ENCODE peak calls at places on chromosomes 3 and 15, in seven cellular contexts. Q is neuronal stem cell, I is PC-3, S is left ventricle myocardium inferior, M is DND-41, D is Karpas-422, N is dorsolateral prefrontal cortex. A is an unnamed sample.

GRCh38 chr15:101044625-101045235 is 125.6 kb downstream of the LRRK1 start:
- DNase-seq in N (no peak), Q (no peak), D (no peak), S (no peak), I (no peak), M (no peak), A (no peak)

GRCh38 chr3:14320221-14320620 is 82.2 kb upstream of the SLC6A6 start:
- DNase-seq in D (no peak), M (no peak), Q (no peak), N (no peak), I (no peak), S (no peak), A (no peak)

GRCh38 chr3:126845910-126846309 is 137.0 kb upstream of the PLXNA1 start:
- DNase-seq in M (no peak), N (no peak), D (no peak), S (no peak), I (no peak), Q (no peak), A (no peak)

GRCh38 chr15:90058308-90058707 is 44.0 kb downstream of the IDH2 start:
- DNase-seq in M (no peak), S (no peak), D (peak; percentile 89), N (no peak), I (no peak), Q (no peak), A (no peak)

GRCh38 chr3:49662021-49662420 is 12.1 kb upstream of the APEH start:
- DNase-seq in M (no peak), N (no peak), Q (no peak), S (no peak), I (no peak), D (no peak), A (no peak)

GRCh38 chr3:46536758-46537157 is 29.3 kb downstream of the LRRC2 start:
- DNase-seq in Q (no peak), N (no peak), M (no peak), I (no peak), S (no peak), D (no peak), A (no peak)

GRCh38 chr3:48697952-48698351 is 12.2 kb upstream of the NCKIPSD start:
- DNase-seq in I (peak; percentile 31), Q (no peak), D (peak; percentile 51), S (no peak), N (no peak), M (no peak), A (no peak)

GRCh38 chr3:134449277-134449676 is 36.5 kb downstream of the ANAPC13 start:
- DNase-seq in S (no peak), Q (no peak), D (no peak), I (peak; percentile 57), M (no peak), N (peak; percentile 65), A (no peak)

GRCh38 chr15:88450125-88450798 is 16.9 kb downstream of the MRPL46 start:
- DNase-seq in Q (peak; percentile 76), M (peak; percentile 81), S (peak; percentile 51), D (peak; percentile 91), I (peak; percentile 77), N (peak; percentile 84), A (peak; percentile 56)

GRCh38 chr15:80856809-80857377 is 77.7 kb downstream of the CEMIP start:
- DNase-seq in S (peak; percentile 75), I (peak; percentile 82), M (no peak), D (no peak), N (no peak), Q (no peak), A (no peak)

GRCh38 chr3:152323834-152324233 is 55.1 kb downstream of the MBNL1 start:
- DNase-seq in M (no peak), D (no peak), Q (no peak), S (no peak), I (no peak), N (no peak), A (no peak)

GRCh38 chr15:31953573-31953972 is 76.7 kb upstream of the CHRNA7 start:
- DNase-seq in M (no peak), D (no peak), S (no peak), I (no peak), N (no peak), Q (no peak), A (no peak)

GRCh38 chr15:44710236-44711088 is 661 bp downstream of the PATL2 start:
- DNase-seq in N (no peak), D (peak; percentile 87), Q (no peak), I (peak; percentile 18), S (peak; percentile 25), M (peak; percentile 42), A (peak; percentile 47)

GRCh38 chr3:180679178-180680096 is at the start of gene CCDC39:
- DNase-seq in M (peak; percentile 74), Q (peak; percentile 84), I (peak; percentile 88), S (peak; percentile 35), N (peak; percentile 77), D (peak; percentile 76), A (peak; percentile 62)

GRCh38 chr3:40782086-40782721 is 257.4 kb downstream of the ZNF621 start:
- DNase-seq in D (peak; percentile 59), S (no peak), N (no peak), Q (no peak), I (peak; percentile 9), M (no peak), A (no peak)

GRCh38 chr3:123055352-123055751 is 11.5 kb upstream of the PDIA5 start:
- DNase-seq in N (no peak), S (no peak), Q (no peak), M (no peak), I (no peak), D (no peak), A (no peak)

GRCh38 chr3:107699682-107700081 is 176.9 kb downstream of the BBX start:
- DNase-seq in S (no peak), M (no peak), D (no peak), I (no peak), N (no peak), Q (no peak), A (no peak)

GRCh38 chr3:169390310-169390731 is 273.2 kb downstream of the MECOM start:
- DNase-seq in I (peak; percentile 57), S (no peak), Q (no peak), M (no peak), N (no peak), D (no peak), A (no peak)

GRCh38 chr3:101695779-101696372 is 9.4 kb upstream of the RPL24 start:
- DNase-seq in D (peak; percentile 91), S (no peak), M (peak; percentile 53), I (peak; percentile 91), N (no peak), Q (peak; percentile 65), A (no peak)

GRCh38 chr15:60731583-60732130 is 252.7 kb upstream of the ICE2 start:
- DNase-seq in M (no peak), D (peak; percentile 21), N (no peak), S (no peak), Q (no peak), I (no peak), A (no peak)

GRCh38 chr3:150133293-150133692 is 162.6 kb upstream of the PFN2 start:
- DNase-seq in S (no peak), M (no peak), Q (no peak), D (peak; percentile 56), N (no peak), I (no peak), A (no peak)

GRCh38 chr3:60779637-60780036 is 471.6 kb downstream of the FHIT start:
- DNase-seq in N (no peak), D (no peak), M (no peak), S (no peak), Q (no peak), I (no peak), A (no peak)

GRCh38 chr3:172982731-172983364 is 158.2 kb downstream of the SPATA16 start:
- DNase-seq in Q (no peak), S (no peak), N (no peak), M (no peak), I (peak; percentile 18), D (no peak), A (no peak)

GRCh38 chr3:127809211-127809610 is 13.1 kb downstream of the MGLL start:
- DNase-seq in M (no peak), N (no peak), D (no peak), Q (no peak), S (no peak), I (no peak), A (no peak)

DNA sequence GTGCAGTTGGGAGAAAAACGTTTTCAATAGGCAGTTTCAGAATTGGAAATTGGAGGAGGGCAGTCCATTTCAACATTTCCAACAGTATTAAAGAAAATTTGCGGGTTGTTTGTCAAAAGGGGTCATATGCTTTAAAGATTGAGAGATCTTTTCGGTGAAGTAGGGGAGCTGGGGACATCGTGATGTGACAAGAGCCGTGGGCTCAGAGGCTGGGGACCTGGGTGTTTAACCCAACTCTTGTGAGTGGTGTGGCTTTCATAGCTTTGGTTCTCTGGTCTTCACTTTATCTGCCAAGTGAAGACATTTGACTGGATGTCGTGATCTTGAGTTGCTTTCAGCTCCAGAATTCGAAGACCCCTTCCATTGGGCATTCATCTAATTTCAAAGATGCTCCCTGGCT is 133.2 kb downstream of the PGPEP1L start:
- DNase-seq in S (no peak), M (no peak), D (no peak), N (no peak), I (no peak), Q (no peak), A (no peak)
- H3K4me3 ChIP-seq in S (no peak overlapping the region), M (no peak overlapping the region), D (no peak overlapping the region), N (no peak overlapping the region), I (peak overlapping the region; percentile 55), Q (no peak overlapping the region), A (no peak overlapping the region)

DNA sequence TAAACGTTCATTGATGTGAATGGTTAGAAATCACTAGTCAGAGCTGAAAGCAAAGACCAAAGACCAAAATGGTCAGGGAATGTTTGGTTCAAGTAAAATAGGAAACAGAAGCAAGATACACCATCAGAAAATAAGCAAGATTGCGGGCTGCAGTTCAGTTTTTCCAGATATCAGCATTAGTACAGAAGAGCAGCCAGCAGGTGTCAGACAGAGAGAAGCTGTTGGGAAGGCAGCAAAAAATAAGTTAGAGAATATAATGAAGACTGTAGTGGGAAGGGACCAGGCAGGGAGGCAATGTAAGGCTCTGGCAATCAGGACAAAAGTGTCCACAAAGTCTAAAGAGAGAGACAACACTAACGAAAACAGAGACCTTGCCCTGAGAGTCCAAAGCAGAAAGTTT is 639.4 kb upstream of the NAALADL2 start:
- DNase-seq in I (no peak), D (no peak), N (no peak), S (no peak), Q (no peak), M (no peak), A (no peak)
- H3K4me3 ChIP-seq in I (no peak overlapping the region), D (no peak overlapping the region), N (no peak overlapping the region), S (no peak overlapping the region), Q (no peak overlapping the region), M (no peak overlapping the region), A (no peak overlapping the region)

GRCh38 chr3:121660356-121661171 is at the start of gene HCLS1:
- DNase-seq in Q (no peak), I (no peak), D (peak; percentile 95), N (peak; percentile 44), S (peak; percentile 34), M (peak; percentile 78), A (peak; percentile 63)
- H3K4me3 ChIP-seq in Q (no peak within 1 kb of the TSS), I (no peak within 1 kb of the TSS), D (peak within 1 kb of the TSS; percentile 86), N (peak within 1 kb of the TSS; percentile 36), S (peak within 1 kb of the TSS; percentile 58), M (peak within 1 kb of the TSS; percentile 77), A (peak within 1 kb of the TSS; percentile 58)

DNA sequence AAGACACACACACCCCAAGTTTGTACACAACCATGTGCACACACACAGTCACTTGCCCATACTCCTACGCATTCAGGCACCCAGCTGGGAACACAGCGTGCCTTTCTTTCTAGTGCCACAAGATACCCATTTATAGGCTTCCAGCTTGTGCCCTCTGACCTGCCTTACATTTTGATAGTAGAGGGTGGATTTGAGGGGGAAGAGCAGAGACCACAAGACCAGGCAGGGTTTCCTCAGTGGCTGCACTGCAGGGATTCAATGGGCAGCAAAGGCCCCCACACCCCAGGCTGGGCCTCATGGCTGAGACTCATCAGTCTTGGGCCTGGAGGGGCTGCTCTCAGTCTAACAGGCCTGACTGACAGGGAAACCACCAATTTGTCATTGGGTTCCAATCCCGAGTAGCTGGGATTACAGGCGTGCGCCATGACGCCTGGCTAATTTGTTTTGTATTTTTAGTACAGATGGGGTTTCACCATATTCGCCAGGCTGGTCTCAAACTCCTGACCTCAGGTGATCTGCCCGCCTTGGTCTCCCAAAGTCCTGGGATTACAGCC is 18.8 kb upstream of the ANKDD1A start:
- DNase-seq in Q (no peak), M (no peak), D (no peak), S (peak; percentile 11), N (no peak), I (no peak), A (no peak)
- H3K4me3 ChIP-seq in Q (no peak overlapping the region), M (no peak overlapping the region), D (peak overlapping the region; percentile 62), S (peak overlapping the region; percentile 57), N (no peak overlapping the region), I (no peak overlapping the region), A (peak overlapping the region; percentile 64)

A was measured in CD8-positive, alpha-beta T cell.